ENCODE peak calls at places on chromosomes 1 and 21, in seven cellular contexts. U is endothelial cell; E is activated CD8-positive, alpha-beta memory T cell treated with anti-CD3 and anti-CD28 coated beads, Interleukin-2, amount 50 U/mL, for 4 hours; D is retina; T is cardiac fibroblast; Y is mucosa of gallbladder; O is NCI-H748 treated with DMSO at 0.1 percent for 48 hours. C is an unnamed sample.

GRCh38 chr1:212566522-212567479 is 41.8 kb upstream of the ATF3 start:
- DNase-seq in U (no peak), E (peak; percentile 61), D (peak; percentile 43), T (peak; percentile 64), Y (no peak), O (peak; percentile 42), C (no peak)

GRCh38 chr1:8357329-8358101 is 39.6 kb downstream of the SLC45A1 start:
- DNase-seq in U (no peak), E (no peak), D (no peak), T (no peak), Y (no peak), O (no peak), C (no peak)

GRCh38 chr1:204870165-204870912 is at the start of gene NFASC:
- DNase-seq in U (no peak), E (no peak), D (peak; percentile 84), T (no peak), Y (no peak), O (no peak), C (no peak)

GRCh38 chr21:33643658-33644311 is 1.5 kb downstream of the ITSN1 start:
- DNase-seq in U (peak; percentile 7), E (no peak), D (no peak), T (peak; percentile 23), Y (no peak), O (no peak), C (peak; percentile 10)

GRCh38 chr1:212432163-212432705 is 486 bp upstream of the NENF start:
- DNase-seq in U (no peak), E (no peak), D (no peak), T (no peak), Y (no peak), O (no peak), C (no peak)

GRCh38 chr1:20302093-20302471 is 11.4 kb downstream of the VWA5B1 start:
- DNase-seq in U (no peak), E (no peak), D (no peak), T (no peak), Y (no peak), O (no peak), C (no peak)

GRCh38 chr1:25847929-25848328 is 11.3 kb downstream of the AUNIP start:
- DNase-seq in U (no peak), E (no peak), D (no peak), T (no peak), Y (no peak), O (no peak), C (no peak)

GRCh38 chr1:53366901-53367502 is 39.1 kb upstream of the LRP8 start:
- DNase-seq in U (no peak), E (peak; percentile 11), D (no peak), T (no peak), Y (no peak), O (no peak), C (no peak)

GRCh38 chr21:18986197-18986596 is 582.6 kb upstream of the TMPRSS15 start:
- DNase-seq in U (no peak), E (no peak), D (no peak), T (no peak), Y (no peak), O (no peak), C (no peak)

C was measured in nephron progenitor cell.